ENCODE peak calls at places on chromosomes 13 and 19, in five cellular contexts. V, A, U, N and G are unnamed samples.

GRCh38 chr19:48458016-48458415 is 2.6 kb downstream of the KCNJ14 start:
- DNase-seq in V (no peak), N (no peak), U (no peak), A (no peak), G (no peak)

GRCh38 chr13:38849316-38849715 is 141.3 kb downstream of the STOML3 start:
- DNase-seq in N (no peak), U (no peak), A (no peak), V (no peak), G (no peak)

GRCh38 chr19:40366697-40367561 is 18.4 kb downstream of the PLD3 start:
- DNase-seq in N (no peak), A (peak; percentile 76), V (no peak), U (no peak), G (no peak)

GRCh38 chr19:52602931-52603330 is 32.8 kb downstream of the ZNF701 start:
- DNase-seq in U (no peak), N (no peak), A (no peak), V (no peak), G (no peak)

GRCh38 chr13:84399320-84400085 is 517.2 kb upstream of the SLITRK1 start:
- DNase-seq in V (no peak), N (no peak), A (no peak), U (no peak), G (no peak)

GRCh38 chr13:31749929-31750328 is 10.6 kb downstream of the RXFP2 start:
- DNase-seq in U (no peak), V (no peak), N (no peak), A (no peak), G (no peak)

GRCh38 chr13:75798353-75799245 is 162.5 kb downstream of the LMO7 start:
- DNase-seq in N (peak; percentile 5), A (no peak), U (no peak), V (no peak), G (no peak)

GRCh38 chr13:36718146-36718545 is 44.3 kb downstream of the SERTM1 start:
- DNase-seq in N (no peak), A (no peak), U (no peak), V (no peak), G (no peak)

GRCh38 chr13:63731896-63732295 is 2316.2 kb upstream of the PCDH20 start:
- DNase-seq in U (no peak), V (no peak), N (no peak), A (no peak), G (no peak)

GRCh38 chr13:106802917-106803316 is 235.0 kb upstream of the ARGLU1 start:
- DNase-seq in N (no peak), U (no peak), A (no peak), V (no peak), G (no peak)

GRCh38 chr13:24184265-24184841 is 23.8 kb downstream of the SPATA13 start:
- DNase-seq in V (no peak), N (no peak), U (no peak), A (no peak), G (no peak)

GRCh38 chr19:6528544-6529121 is 2.2 kb upstream of the TNFSF9 start:
- DNase-seq in V (no peak), N (no peak), U (no peak), A (peak; percentile 83), G (no peak)

GRCh38 chr13:29520671-29521070 is 74.8 kb downstream of the SLC7A1 start:
- DNase-seq in U (no peak), A (no peak), V (no peak), N (no peak), G (no peak)

GRCh38 chr19:41449079-41449864 is 6.3 kb downstream of the ERICH4 start:
- DNase-seq in N (peak; percentile 84), V (peak; percentile 57), A (peak; percentile 41), U (peak; percentile 83), G (peak; percentile 48)

GRCh38 chr13:98937911-98938381 is 39.9 kb downstream of the DOCK9 start:
- DNase-seq in V (no peak), A (no peak), N (no peak), U (no peak), G (no peak)

GRCh38 chr13:91347996-91348905 is 764 bp downstream of the MIR17HG start:
- DNase-seq in V (peak; percentile 51), N (peak; percentile 76), U (peak; percentile 43), A (no peak), G (peak; percentile 45)

GRCh38 chr19:39546599-39546998 is 6.6 kb upstream of the EID2 start:
- DNase-seq in V (no peak), A (no peak), N (no peak), U (no peak), G (no peak)

GRCh38 chr19:18023596-18024212 is 15.7 kb downstream of the ARRDC2 start:
- DNase-seq in V (peak; percentile 69), N (peak; percentile 46), U (peak; percentile 43), A (no peak), G (peak; percentile 75)

GRCh38 chr13:112903071-112903577 is 65.9 kb upstream of the MCF2L start:
- DNase-seq in U (no peak), N (no peak), V (no peak), A (no peak), G (no peak)

GRCh38 chr19:9323557-9323918 is 441 bp upstream of the ZNF559 start:
- DNase-seq in U (peak; percentile 64), N (peak; percentile 59), A (peak; percentile 86), V (peak; percentile 44), G (no peak)

GRCh38 chr19:4763021-4763420 is 28.5 kb upstream of the FEM1A start:
- DNase-seq in N (no peak), U (no peak), V (no peak), A (no peak), G (no peak)

GRCh38 chr13:101763191-101763590 is 310.7 kb downstream of the ITGBL1 start:
- DNase-seq in V (no peak), A (no peak), N (no peak), U (no peak), G (no peak)

GRCh38 chr19:17513801-17514200 is 2.4 kb downstream of the PGLS start:
- DNase-seq in U (no peak), N (no peak), V (no peak), A (no peak), G (no peak)

GRCh38 chr13:20492641-20493040 is 33.0 kb downstream of the CRYL1 start:
- DNase-seq in A (no peak), N (peak; percentile 61), U (no peak), V (peak; percentile 6), G (no peak)

GRCh38 chr13:79228972-79229371 is 177.1 kb downstream of the RBM26 start:
- DNase-seq in U (no peak), V (no peak), A (no peak), N (no peak), G (no peak)

GRCh38 chr13:79647518-79647917 is 166.6 kb downstream of the NDFIP2 start:
- DNase-seq in U (no peak), A (no peak), V (no peak), N (no peak), G (no peak)

GRCh38 chr13:57123660-57124059 is 17.1 kb upstream of the PRR20A start:
- DNase-seq in A (no peak), N (no peak), U (no peak), V (no peak), G (no peak)

GRCh38 chr13:68261105-68261504 is 1031.0 kb upstream of the PCDH9 start:
- DNase-seq in A (no peak), U (no peak), N (no peak), V (no peak), G (no peak)